ENCODE peak calls at places on chromosomes 1 and 21, in seven cellular contexts. N is fibroblast of pulmonary artery, I is AG09309, G is dorsolateral prefrontal cortex, W is lower leg skin, X is ovary, A is astrocyte. H is an unnamed sample.

GRCh38 chr1:111603979-111604378 is 15.6 kb upstream of the RAP1A start:
- DNase-seq in N (no peak), G (no peak), X (no peak), I (no peak), A (no peak), W (no peak), H (no peak)

GRCh38 chr1:60916926-60917325 is 165.4 kb upstream of the NFIA start:
- DNase-seq in G (no peak), W (no peak), X (no peak), A (no peak), N (no peak), I (no peak), H (no peak)

GRCh38 chr1:212039622-212040021 is 4.1 kb downstream of the DTL start:
- DNase-seq in W (no peak), N (no peak), X (no peak), I (no peak), A (no peak), G (no peak), H (no peak)

GRCh38 chr21:38824124-38824822 is 18.5 kb downstream of the ETS2 start:
- DNase-seq in G (no peak), A (peak; percentile 53), W (no peak), I (no peak), X (no peak), N (no peak), H (peak; percentile 98)

GRCh38 chr1:226107471-226108460 is 45.2 kb downstream of the H3-3A start:
- DNase-seq in W (no peak), X (no peak), I (no peak), A (no peak), N (no peak), G (no peak), H (no peak)

GRCh38 chr1:200217703-200218102 is 190.2 kb downstream of the NR5A2 start:
- DNase-seq in W (no peak), G (no peak), N (no peak), I (no peak), X (no peak), A (no peak), H (no peak)

GRCh38 chr1:80607064-80607463 is 1193.7 kb upstream of the ADGRL2 start:
- DNase-seq in N (no peak), W (no peak), G (no peak), X (no peak), A (no peak), I (no peak), H (no peak)

GRCh38 chr21:37075214-37075770 is 2.2 kb downstream of the TTC3 start:
- DNase-seq in A (no peak), N (no peak), I (no peak), G (no peak), W (no peak), X (no peak), H (no peak)

GRCh38 chr1:53285546-53285945 is 42.3 kb downstream of the LRP8 start:
- DNase-seq in X (no peak), I (no peak), G (no peak), W (no peak), N (no peak), A (no peak), H (no peak)

GRCh38 chr1:62384276-62385005 is 52.4 kb upstream of the USP1 start:
- DNase-seq in N (peak; percentile 94), I (peak; percentile 92), X (no peak), W (peak; percentile 26), A (peak; percentile 97), G (no peak), H (peak; percentile 86)

GRCh38 chr21:45373991-45374816 is 30.8 kb upstream of the COL18A1 start:
- DNase-seq in W (no peak), I (no peak), G (no peak), X (peak; percentile 26), A (no peak), N (no peak), H (no peak)
- H3K4me3 ChIP-seq in W (no peak overlapping the region), I (no peak overlapping the region), G (no peak overlapping the region), X (no peak overlapping the region), A (no peak overlapping the region), N (no peak overlapping the region), H (no peak overlapping the region)

GRCh38 chr1:154481058-154481457 is 21.0 kb upstream of the TDRD10 start:
- DNase-seq in A (no peak), N (no peak), G (no peak), X (no peak), W (peak; percentile 29), I (no peak), H (no peak)
- TF ChIP-seq CTCF in A (no peak), N (no peak), G (no peak), X (no peak), W (no peak), I (no peak), H (no peak)

GRCh38 chr1:99601709-99602403 is 44.1 kb upstream of the PALMD start:
- DNase-seq in G (no peak), X (no peak), A (no peak), N (no peak), I (no peak), W (no peak), H (no peak)

GRCh38 chr1:99602404-99602969 is 43.4 kb upstream of the PALMD start:
- DNase-seq in N (no peak), W (no peak), X (no peak), A (no peak), G (no peak), I (no peak), H (no peak)

GRCh38 chr1:99598738-99599411 is 47.0 kb upstream of the PALMD start:
- DNase-seq in I (no peak), G (no peak), X (peak; percentile 27), A (peak; percentile 11), N (no peak), W (no peak), H (no peak)

GRCh38 chr1:99599678-99600175 is 46.2 kb upstream of the PALMD start:
- DNase-seq in X (peak; percentile 83), W (no peak), I (no peak), G (no peak), N (peak; percentile 93), A (peak; percentile 99), H (peak; percentile 78)

GRCh38 chr1:99600782-99601181 is 45.1 kb upstream of the PALMD start:
- DNase-seq in G (no peak), I (no peak), X (no peak), N (peak; percentile 40), A (peak; percentile 30), W (no peak), H (no peak)
- H3K4me3 ChIP-seq in G (no peak overlapping the region), I (no peak overlapping the region), X (no peak overlapping the region), N (no peak overlapping the region), A (no peak overlapping the region), W (no peak overlapping the region), H (no peak overlapping the region)

GRCh38 chr1:110462964-110463363 is 12.0 kb downstream of the PROK1 start:
- DNase-seq in G (no peak), N (no peak), A (no peak), I (no peak), W (no peak), X (no peak), H (peak; percentile 70)
- TF ChIP-seq CTCF in G (no peak), N (peak; percentile 13), A (peak; percentile 11), I (peak; percentile 12), W (no peak), X (no peak), H (peak; percentile 39)

GRCh38 chr21:15365751-15366392 is 301.1 kb upstream of the NRIP1 start:
- DNase-seq in X (no peak), W (no peak), A (no peak), N (no peak), I (no peak), G (no peak), H (no peak)

GRCh38 chr21:15362458-15362857 is 297.7 kb upstream of the NRIP1 start:
- DNase-seq in A (no peak), G (no peak), W (no peak), X (no peak), I (no peak), N (no peak), H (no peak)

GRCh38 chr21:15363921-15364320 is 299.1 kb upstream of the NRIP1 start:
- DNase-seq in N (peak; percentile 82), A (no peak), I (no peak), G (no peak), W (no peak), X (no peak), H (peak; percentile 36)

GRCh38 chr21:15370576-15370975 is 305.8 kb upstream of the NRIP1 start:
- DNase-seq in N (no peak), X (no peak), A (no peak), G (no peak), W (no peak), I (no peak), H (no peak)

DNA sequence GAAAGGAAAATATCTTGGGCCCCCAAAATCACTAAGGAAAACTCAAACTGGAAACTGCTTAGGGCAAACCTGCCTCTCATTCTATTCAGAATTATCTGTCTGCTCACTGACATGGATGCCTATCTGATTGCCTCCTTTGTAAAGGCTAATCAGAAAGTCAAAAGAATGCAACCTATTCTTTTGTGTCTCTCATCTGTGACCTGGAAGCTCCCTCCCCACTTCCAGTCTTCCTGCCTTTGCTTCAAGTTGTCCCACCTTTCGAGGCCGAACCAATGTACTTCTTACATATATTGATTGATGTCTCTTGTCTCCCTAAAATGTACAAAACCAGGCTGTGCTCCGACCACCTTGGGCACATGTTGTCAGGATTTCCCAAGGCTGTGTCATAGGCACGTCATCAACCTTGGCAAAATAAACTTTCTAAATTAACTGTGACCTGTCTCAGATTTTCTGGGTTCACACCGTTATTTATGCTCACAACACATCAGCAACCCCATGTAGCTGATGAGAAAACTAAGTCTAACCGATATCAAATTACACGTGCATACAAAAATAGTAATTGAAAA is 302.3 kb upstream of the NRIP1 start:
- DNase-seq in X (no peak), N (no peak), W (no peak), G (no peak), A (no peak), I (no peak), H (no peak)
- H3K4me3 ChIP-seq in X (no peak overlapping the region), N (no peak overlapping the region), W (no peak overlapping the region), G (no peak overlapping the region), A (no peak overlapping the region), I (no peak overlapping the region), H (no peak overlapping the region)

DNA sequence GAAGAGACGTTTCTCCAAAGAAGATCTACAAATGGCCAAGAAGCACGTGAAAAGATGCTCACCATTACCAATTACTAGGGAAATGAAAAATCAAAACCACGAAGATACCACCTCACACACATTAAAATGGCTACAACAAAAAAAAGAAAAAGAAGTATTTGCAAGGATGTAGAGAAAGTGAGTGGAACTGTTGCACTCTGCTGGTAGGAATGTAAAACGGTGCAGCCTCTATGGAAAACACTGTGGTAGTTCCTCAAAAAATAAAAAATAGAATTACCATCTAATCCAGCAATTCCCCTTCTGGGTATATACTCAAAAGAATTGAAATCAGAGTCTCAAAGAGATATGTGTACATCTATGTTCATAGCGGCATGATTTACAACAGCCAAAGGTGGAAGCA is 115.4 kb upstream of the EDN2 start:
- DNase-seq in W (no peak), X (no peak), I (no peak), N (peak; percentile 51), G (no peak), A (no peak), H (peak; percentile 55)
- TF ChIP-seq CTCF in W (no peak), X (no peak), I (peak; percentile 50), N (peak; percentile 72), G (no peak), A (peak; percentile 64), H (peak; percentile 83)